ENCODE peak calls at places on chromosomes 4 and X, in nine cellular contexts. Y is activated T-helper 1 cell treated with anti-CD3 and anti-CD28 coated beads, Interleukin-2, amount 50 U/mL, for 16 hours; Q is natural killer cell treated with Interleukin-12 subunit alpha and Interleukin-12 subunit beta and Interleukin-15 and Interleukin-18, amount 100 ng/mL, for 72 hours; U is activated CD4-positive, alpha-beta T cell treated with anti-CD3 and anti-CD28 coated beads, Interleukin-2, amount 10 ng/mL, durations not matched to agents 7 days and 5 days; G is NCI-H460; E is stimulated activated CD8-positive, alpha-beta memory T cell treated with anti-CD3 and anti-CD28 coated beads, Interleukin-15, amount 100 ng/mL, for 48 hours; W is WTC11; I is stromal cell of bone marrow; F is endothelial cell of umbilical vein. X is an unnamed sample.

GRCh38 chr4:120865985-120866384 is 56.5 kb downstream of the PRDM5 start:
- DNase-seq in Y (no peak), E (no peak), Q (no peak), U (no peak), F (no peak), W (peak), G (no peak), I (no peak), X (no peak)

GRCh38 chr4:15690020-15690809 is 8.6 kb downstream of the FAM200B start:
- DNase-seq in Y (no peak), F (peak), G (peak), U (no peak), Q (no peak), E (no peak), I (peak), W (no peak), X (peak)

GRCh38 chr4:43425206-43425605 is 532.7 kb downstream of the GRXCR1 start:
- DNase-seq in Q (no peak), U (no peak), E (no peak), I (no peak), Y (no peak), W (no peak), F (no peak), G (no peak), X (no peak)

GRCh38 chrX:72100824-72101351 is 30.8 kb downstream of the RTL5 start:
- DNase-seq in U (peak), F (no peak), Y (peak), G (no peak), E (peak), W (no peak), Q (peak), I (no peak), X (no peak)

GRCh38 chr4:2402453-2402852 is 16.0 kb downstream of the ZFYVE28 start:
- DNase-seq in F (no peak), I (no peak), G (no peak), Y (no peak), W (no peak), E (no peak), U (peak), Q (no peak), X (no peak)

GRCh38 chr4:182738283-182739047 is 178.7 kb downstream of the DCTD start:
- DNase-seq in F (no peak), Y (no peak), W (no peak), G (no peak), E (no peak), Q (no peak), U (no peak), I (no peak), X (no peak)

GRCh38 chr4:77073106-77073858 is 2.5 kb downstream of the CCNI start:
- DNase-seq in I (no peak), U (no peak), G (no peak), W (no peak), F (peak), Q (no peak), Y (no peak), E (no peak), X (no peak)

GRCh38 chrX:32084757-32085156 is 1012.9 kb upstream of the FTHL17 start:
- DNase-seq in G (no peak), Q (no peak), F (no peak), Y (no peak), I (no peak), W (no peak), U (no peak), E (no peak), X (no peak)

GRCh38 chr4:150379454-150379853 is 202.5 kb upstream of the MAB21L2 start:
- DNase-seq in I (peak), E (no peak), Y (no peak), Q (no peak), G (no peak), U (no peak), W (no peak), F (peak), X (no peak)

GRCh38 chr4:88792268-88792781 is 94.7 kb upstream of the NAP1L5 start:
- DNase-seq in E (no peak), I (peak), G (no peak), W (no peak), Q (no peak), F (no peak), U (no peak), Y (no peak), X (no peak)

GRCh38 chr4:73661646-73662119 is 41.4 kb upstream of the RASSF6 start:
- DNase-seq in F (peak), U (no peak), I (peak), Y (no peak), Q (no peak), G (no peak), W (no peak), E (no peak), X (no peak)

GRCh38 chrX:12903646-12904045 is 2.8 kb upstream of the TLR8 start:
- DNase-seq in I (no peak), F (no peak), E (no peak), U (no peak), Y (no peak), G (no peak), W (no peak), Q (no peak), X (no peak)

GRCh38 chr4:167774646-167775045 is 317.7 kb upstream of the ANXA10 start:
- DNase-seq in U (no peak), Y (no peak), I (no peak), G (no peak), Q (no peak), W (no peak), F (no peak), E (no peak), X (no peak)

GRCh38 chr4:24880171-24880570 is 32.7 kb downstream of the CCDC149 start:
- DNase-seq in U (no peak), E (no peak), F (no peak), G (no peak), Y (no peak), Q (no peak), I (no peak), W (no peak), X (no peak)

GRCh38 chr4:129428454-129428853 is 332.5 kb downstream of the C4orf33 start:
- DNase-seq in F (no peak), Q (no peak), Y (no peak), U (no peak), W (no peak), E (no peak), G (no peak), I (no peak), X (no peak)

GRCh38 chr4:176383273-176384077 is 63.7 kb downstream of the SPCS3 start:
- DNase-seq in G (no peak), U (no peak), I (peak), F (peak), Q (no peak), Y (no peak), E (no peak), W (no peak), X (no peak)

GRCh38 chr4:182680196-182680771 is 236.9 kb downstream of the DCTD start:
- DNase-seq in Y (no peak), G (no peak), W (no peak), Q (no peak), E (no peak), U (no peak), F (peak), I (no peak), X (no peak)

GRCh38 chrX:81316163-81316562 is 114.3 kb downstream of the SH3BGRL start:
- DNase-seq in I (no peak), W (no peak), Y (no peak), U (no peak), Q (no peak), F (no peak), E (no peak), G (no peak), X (no peak)

GRCh38 chr4:186557486-186557885 is 2.1 kb upstream of the MTNR1A start:
- DNase-seq in Y (no peak), U (no peak), I (peak), E (no peak), W (no peak), G (no peak), F (no peak), Q (no peak), X (peak)

GRCh38 chrX:134377537-134377936 is 82.4 kb upstream of the HPRT1 start:
- DNase-seq in I (no peak), W (no peak), U (peak), Y (no peak), E (no peak), F (peak), Q (no peak), G (peak), X (peak)

GRCh38 chrX:114038358-114038757 is 545.5 kb upstream of the HTR2C start:
- DNase-seq in U (no peak), G (no peak), W (no peak), Y (no peak), E (no peak), I (no peak), F (no peak), Q (no peak), X (no peak)

GRCh38 chr4:139728840-139729239 is 63.2 kb downstream of the MGST2 start:
- DNase-seq in E (no peak), W (no peak), Q (no peak), G (no peak), I (no peak), F (no peak), U (no peak), Y (no peak), X (no peak)

GRCh38 chr4:13171292-13172057 is 312.7 kb downstream of the RAB28 start:
- DNase-seq in I (no peak), W (no peak), Q (no peak), G (no peak), F (no peak), Y (no peak), U (no peak), E (no peak), X (no peak)

GRCh38 chr4:156981262-156981661 is 9.7 kb upstream of the PDGFC start:
- DNase-seq in E (no peak), Q (no peak), Y (no peak), F (no peak), G (no peak), U (no peak), W (no peak), I (no peak), X (peak)

GRCh38 chr4:76960014-76960413 is 10.5 kb downstream of the SEPTIN11 start:
- DNase-seq in W (no peak), Y (no peak), I (no peak), U (no peak), F (no peak), E (no peak), Q (no peak), G (no peak), X (no peak)

GRCh38 chrX:1727531-1728027 is 112.7 kb downstream of the ASMT start:
- DNase-seq in G (peak), F (no peak), U (no peak), W (peak), I (no peak), E (no peak), Q (no peak), Y (no peak), X (no peak)

GRCh38 chrX:39773150-39773549 is 324.6 kb downstream of the BCOR start:
- DNase-seq in E (no peak), Q (no peak), F (no peak), Y (no peak), G (no peak), I (no peak), W (no peak), U (no peak), X (no peak)

GRCh38 chrX:24498181-24498580 is 33.1 kb downstream of the PDK3 start:
- DNase-seq in Y (no peak), E (no peak), G (peak), F (peak), I (no peak), W (no peak), U (peak), Q (no peak), X (peak)

GRCh38 chrX:64093761-64094160 is 111.7 kb downstream of the AMER1 start:
- DNase-seq in U (no peak), W (peak), G (no peak), E (no peak), Y (no peak), Q (no peak), F (peak), I (peak), X (peak)

GRCh38 chrX:136126892-136127406 is 20.4 kb upstream of the FHL1 start:
- DNase-seq in Q (no peak), Y (no peak), F (no peak), U (no peak), G (no peak), E (no peak), W (no peak), I (no peak), X (no peak)

GRCh38 chrX:102516314-102516936 is at the start of gene TMSB15A:
- DNase-seq in F (peak), W (peak), Q (no peak), I (peak), G (peak), E (peak), U (peak), Y (peak), X (peak)

GRCh38 chrX:150094996-150095395 is 156.7 kb upstream of the EOLA2 start:
- DNase-seq in F (peak), W (no peak), U (no peak), I (no peak), Q (no peak), Y (no peak), G (no peak), E (no peak), X (no peak)

GRCh38 chr4:80308466-80308822 is 27.1 kb upstream of the CFAP299 start:
- DNase-seq in Q (no peak), G (no peak), W (no peak), F (no peak), U (no peak), E (no peak), I (no peak), Y (no peak), X (no peak)

GRCh38 chr4:154618708-154619315 is 6.4 kb upstream of the FGG start:
- DNase-seq in Q (no peak), U (peak), F (peak), G (peak), I (peak), W (peak), Y (no peak), E (peak), X (peak)

GRCh38 chr4:105197777-105198176 is 51.1 kb downstream of the TET2 start:
- DNase-seq in U (no peak), I (no peak), Q (no peak), E (no peak), G (no peak), Y (no peak), F (no peak), W (no peak), X (no peak)

GRCh38 chr4:10184051-10184450 is 67.5 kb upstream of the WDR1 start:
- DNase-seq in Y (no peak), W (no peak), F (no peak), Q (no peak), G (no peak), I (no peak), U (no peak), E (no peak), X (no peak)